ENCODE peak calls at places on chromosome 3, in five cellular contexts. T is astrocyte, G is AG09309, I is cardiac muscle cell, O is thoracic aorta. Z is an unnamed sample.

GRCh38 chr3:79521221-79521848 is 246.5 kb downstream of the ROBO1 start:
- DNase-seq in T (peak), G (no peak), I (peak), O (no peak), Z (peak)

GRCh38 chr3:180048840-180049239 is 12.1 kb upstream of the PEX5L start:
- DNase-seq in T (peak), G (peak), I (no peak), O (no peak), Z (peak)

GRCh38 chr3:186180891-186181471 is 72.1 kb upstream of the ETV5 start:
- DNase-seq in T (no peak), G (no peak), I (no peak), O (no peak), Z (no peak)

GRCh38 chr3:160401301-160402095 is 2.0 kb downstream of the SMC4 start:
- DNase-seq in T (peak), G (peak), I (peak), O (no peak), Z (peak)

GRCh38 chr3:114983248-114983647 is 163.8 kb downstream of the ZBTB20 start:
- DNase-seq in T (no peak), G (no peak), I (no peak), O (no peak), Z (no peak)

GRCh38 chr3:151431940-151432339 is 28.9 kb downstream of the IGSF10 start:
- DNase-seq in T (peak), G (peak), I (peak), O (no peak), Z (peak)

GRCh38 chr3:54853573-54854404 is 74.1 kb downstream of the LRTM1 start:
- DNase-seq in T (peak), G (no peak), I (peak), O (peak), Z (peak)

GRCh38 chr3:42705039-42705767 is 2.6 kb upstream of the HHATL start:
- DNase-seq in T (no peak), G (no peak), I (no peak), O (no peak), Z (no peak)

GRCh38 chr3:48546203-48546829 is 10.3 kb downstream of the PFKFB4 start:
- DNase-seq in T (no peak), G (no peak), I (no peak), O (no peak), Z (peak)

GRCh38 chr3:58237940-58238681 is 519 bp downstream of the ABHD6 start:
- DNase-seq in T (no peak), G (no peak), I (no peak), O (no peak), Z (peak)

GRCh38 chr3:171950373-171950772 is 89.0 kb upstream of the FNDC3B start:
- DNase-seq in T (peak), G (no peak), I (peak), O (no peak), Z (peak)

GRCh38 chr3:156974931-156975330 is 148.8 kb downstream of the LEKR1 start:
- DNase-seq in T (no peak), G (no peak), I (no peak), O (no peak), Z (no peak)

GRCh38 chr3:66989860-66990696 is 8.0 kb upstream of the KBTBD8 start:
- DNase-seq in T (no peak), G (no peak), I (peak), O (no peak), Z (no peak)

GRCh38 chr3:141853146-141853690 is 23.2 kb upstream of the ATP1B3 start:
- DNase-seq in T (no peak), G (no peak), I (peak), O (no peak), Z (no peak)

GRCh38 chr3:100463002-100463401 is 29.4 kb upstream of the TMEM45A start:
- DNase-seq in T (peak), G (peak), I (peak), O (no peak), Z (peak)

GRCh38 chr3:10192953-10193691 is 28.4 kb downstream of the IRAK2 start:
- DNase-seq in T (peak), G (peak), I (peak), O (no peak), Z (peak)

GRCh38 chr3:9914559-9915251 is 2.2 kb upstream of the IL17RC start:
- DNase-seq in T (no peak), G (no peak), I (no peak), O (no peak), Z (no peak)

GRCh38 chr3:159951580-159951979 is 37.1 kb upstream of the IL12A start:
- DNase-seq in T (no peak), G (no peak), I (no peak), O (no peak), Z (no peak)

GRCh38 chr3:12916159-12916558 is 74.8 kb upstream of the RPL32 start:
- DNase-seq in T (no peak), G (no peak), I (no peak), O (no peak), Z (no peak)

GRCh38 chr3:52091566-52092290 is 35.4 kb upstream of the DUSP7 start:
- DNase-seq in T (no peak), G (no peak), I (peak), O (no peak), Z (no peak)

GRCh38 chr3:169772530-169772950 is 656 bp upstream of the MYNN start:
- DNase-seq in T (peak), G (peak), I (peak), O (no peak), Z (peak)

GRCh38 chr3:169771651-169772529 is 1.3 kb upstream of the MYNN start:
- DNase-seq in T (peak), G (peak), I (peak), O (no peak), Z (peak)

GRCh38 chr3:169774186-169774585 is 990 bp downstream of the MYNN start:
- DNase-seq in T (no peak), G (no peak), I (no peak), O (no peak), Z (no peak)

GRCh38 chr3:169769287-169770181 is at the start of gene ACTRT3:
- DNase-seq in T (peak), G (no peak), I (peak), O (no peak), Z (peak)

GRCh38 chr3:169772951-169773816 is at the start of gene MYNN:
- DNase-seq in T (peak), G (peak), I (peak), O (peak), Z (peak)
- TF ChIP-seq CTCF in T (no peak), G (no peak), I (peak), O (no peak), Z (peak)

DNA sequence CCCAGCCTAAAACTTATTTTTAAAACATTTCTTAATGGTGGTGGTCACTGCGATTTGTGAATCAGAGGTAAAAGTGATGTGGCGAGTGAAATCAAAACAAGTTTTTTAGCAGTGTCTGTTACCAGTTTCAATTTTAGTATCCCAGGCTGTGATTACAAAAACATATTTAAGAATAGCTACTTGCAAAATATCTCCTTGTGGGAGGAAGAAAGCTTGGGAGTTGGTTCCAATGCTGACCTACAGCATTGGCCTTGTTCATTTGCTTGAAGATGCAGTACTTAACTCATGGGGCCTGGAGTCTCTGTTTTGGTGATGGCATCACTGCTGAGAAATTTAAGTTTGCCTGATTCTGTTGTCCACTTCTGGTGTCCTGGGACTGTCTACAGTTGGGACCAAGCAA is 4.5 kb downstream of the RAB7A start:
- DNase-seq in T (no peak), G (no peak), I (no peak), O (no peak), Z (peak)
- H3K4me3 ChIP-seq in T (no peak), G (no peak), I (no peak), O (no peak), Z (no peak)

DNA sequence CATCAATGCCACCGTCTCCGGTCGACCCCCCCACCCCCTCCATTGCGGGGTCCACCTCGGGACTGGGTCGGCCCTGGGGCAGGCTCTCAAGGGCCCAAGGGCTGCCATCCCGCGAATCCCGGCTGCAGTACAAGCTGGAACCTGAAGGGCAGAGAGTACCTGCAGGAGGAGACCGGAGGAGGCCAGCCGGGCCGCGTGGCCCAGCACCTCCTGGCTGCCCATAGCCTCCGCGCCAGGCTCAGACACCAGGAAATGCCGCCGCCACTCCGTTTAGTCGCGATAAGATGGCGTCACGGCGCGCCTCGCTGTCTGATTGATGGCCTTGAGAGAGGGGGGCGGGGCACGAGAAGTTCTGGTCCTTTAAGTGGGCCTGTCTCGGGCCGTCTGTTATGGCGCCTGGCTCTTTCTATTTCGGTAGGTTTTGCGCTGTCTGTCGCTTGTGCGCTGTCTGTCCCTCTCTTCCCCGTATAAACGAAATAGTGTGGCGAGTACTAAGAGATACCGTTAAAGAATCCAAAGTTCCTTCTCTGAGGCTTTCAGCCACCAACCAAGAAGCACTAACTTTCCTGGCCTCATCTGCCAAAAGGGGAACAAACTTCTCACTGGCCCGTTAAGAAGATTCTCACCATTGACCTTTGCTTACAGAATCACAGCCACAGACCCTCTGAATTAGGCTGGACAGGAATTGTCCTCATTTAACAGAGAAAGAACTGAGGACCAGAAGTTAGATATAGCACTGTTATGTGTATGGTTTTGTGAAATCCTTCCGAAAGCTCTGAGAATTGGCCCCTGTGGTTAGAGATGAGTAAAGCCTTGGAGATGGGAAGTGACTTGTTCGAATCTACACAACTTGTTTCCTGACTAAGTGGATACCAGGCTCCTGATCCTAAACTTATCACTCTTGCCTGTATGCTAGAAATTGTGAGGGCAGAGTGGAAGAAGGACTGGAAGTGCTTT is at the start of gene RFT1:
- DNase-seq in T (peak), G (peak), I (peak), O (peak), Z (peak)
- TF ChIP-seq CTCF in T (no peak), G (peak), I (no peak), O (peak), Z (no peak)

DNA sequence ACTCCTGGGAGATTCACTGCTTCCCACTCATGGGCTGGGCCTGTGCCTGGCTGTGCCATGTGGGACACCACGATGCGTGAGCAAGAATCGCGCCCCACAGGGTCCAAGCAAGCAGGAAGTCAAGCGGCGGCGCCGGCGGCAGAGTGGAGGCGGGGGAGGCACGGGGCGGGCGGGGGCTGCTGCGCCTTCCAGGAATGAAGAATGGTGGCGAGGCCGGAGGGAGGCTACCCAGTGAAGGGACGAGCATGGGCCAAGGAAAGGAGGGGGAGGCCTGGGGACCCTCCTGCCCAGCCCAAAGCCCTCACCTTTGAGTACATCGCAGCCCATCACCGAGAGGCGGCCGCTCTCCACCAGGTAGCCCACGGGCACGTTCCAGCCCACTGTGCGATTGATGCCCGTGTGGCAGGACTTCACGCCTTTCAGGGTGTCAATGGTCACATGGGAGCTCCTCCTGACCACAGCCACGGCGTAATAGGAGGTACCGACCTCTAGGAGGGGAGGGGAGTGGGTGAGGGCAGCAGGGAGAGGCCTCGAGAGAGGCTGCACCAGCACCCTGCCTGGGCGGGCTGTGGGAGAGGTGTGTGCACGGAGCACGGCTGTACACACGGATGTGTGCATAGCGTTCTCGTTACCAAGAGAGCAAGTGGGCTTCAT is 5.5 kb downstream of the MELTF start:
- DNase-seq in T (no peak), G (no peak), I (no peak), O (no peak), Z (no peak)
- H3K4me3 ChIP-seq in T (no peak), G (no peak), I (no peak), O (no peak), Z (no peak)

GRCh38 chr3:106144051-106144450 is 275.2 kb upstream of the CBLB start:
- DNase-seq in T (peak), G (no peak), I (no peak), O (no peak), Z (no peak)
- TF ChIP-seq CTCF in T (no peak), G (no peak), I (no peak), O (no peak), Z (no peak)

DNA sequence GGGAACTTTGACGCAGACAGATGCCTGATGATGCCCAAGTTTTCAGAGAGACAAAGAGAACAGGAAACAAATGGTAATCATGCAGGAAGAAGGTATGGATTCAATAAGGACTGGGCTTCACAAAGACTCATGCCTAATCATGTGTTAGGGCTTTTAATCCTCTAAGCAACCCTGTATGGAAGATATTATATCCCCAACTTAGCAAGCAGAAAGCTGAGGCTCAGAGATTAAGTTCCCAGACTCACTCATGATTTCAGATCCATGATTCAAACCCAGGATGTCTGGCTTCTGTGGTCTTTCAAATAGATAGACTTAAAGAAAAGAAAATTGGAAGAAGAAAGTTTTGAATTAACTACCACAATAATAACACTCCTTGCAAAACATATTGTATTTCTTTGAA is 4.1 kb upstream of the CLASP2 start:
- DNase-seq in T (peak), G (no peak), I (peak), O (no peak), Z (no peak)
- H3K4me3 ChIP-seq in T (no peak), G (no peak), I (no peak), O (peak), Z (no peak)

GRCh38 chr3:71602256-71602655 is 18.7 kb upstream of the FOXP1 start:
- DNase-seq in T (peak), G (no peak), I (no peak), O (no peak), Z (no peak)
- TF ChIP-seq CTCF in T (no peak), G (no peak), I (no peak), O (no peak), Z (no peak)